ENCODE peak calls at places on chromosomes 7 and 10, in five cellular contexts. M, Q, N, U and F are unnamed samples.
A peak's percentile ranks its signal among the peaks of the same experiment; 100 is the strongest.

GRCh38 chr10:103254538-103255325 is 9.0 kb downstream of the RPEL1 start:
- DNase-seq in M (peak; percentile 41), U (no peak), Q (peak; percentile 40), N (peak; percentile 40), F (no peak)

GRCh38 chr7:140018125-140019043 is 44.4 kb downstream of the PARP12 start:
- DNase-seq in Q (no peak), U (no peak), M (no peak), N (no peak), F (no peak)

GRCh38 chr10:100835810-100836209 is 77.0 kb upstream of the SLF2 start:
- DNase-seq in Q (no peak), U (no peak), M (no peak), N (no peak), F (no peak)

GRCh38 chr7:32511791-32512190 is 16.5 kb downstream of the AVL9 start:
- DNase-seq in M (no peak), Q (peak; percentile 4), N (peak; percentile 46), U (no peak), F (no peak)

GRCh38 chr10:69010151-69010640 is 21.6 kb downstream of the KIFBP start:
- DNase-seq in Q (peak; percentile 26), N (peak; percentile 67), U (no peak), M (no peak), F (no peak)

GRCh38 chr10:70333268-70333667 is 49.2 kb downstream of the LRRC20 start:
- DNase-seq in M (no peak), Q (no peak), U (no peak), N (no peak), F (no peak)

GRCh38 chr10:28532223-28532508 is 752 bp upstream of the WAC start:
- DNase-seq in Q (no peak), N (peak; percentile 74), M (peak; percentile 79), U (no peak), F (no peak)

GRCh38 chr7:139265673-139266072 is 34.6 kb downstream of the UBN2 start:
- DNase-seq in U (no peak), N (no peak), M (no peak), Q (no peak), F (no peak)

GRCh38 chr7:107758667-107759066 is 14.7 kb downstream of the CBLL1 start:
- DNase-seq in U (no peak), M (no peak), N (no peak), Q (no peak), F (no peak)

GRCh38 chr7:24917510-24918239 is 62.3 kb downstream of the OSBPL3 start:
- DNase-seq in M (no peak), N (peak; percentile 65), U (no peak), Q (peak; percentile 90), F (no peak)

GRCh38 chr10:48437546-48437945 is 131.1 kb downstream of the MAPK8 start:
- DNase-seq in Q (no peak), M (no peak), N (no peak), U (peak; percentile 16), F (no peak)

GRCh38 chr7:98294798-98295382 is 13.4 kb downstream of the BRI3 start:
- DNase-seq in U (peak; percentile 88), M (peak; percentile 84), Q (peak; percentile 47), N (peak; percentile 65), F (peak; percentile 95)

GRCh38 chr7:23246540-23246939 is at the start of gene GPNMB:
- DNase-seq in N (peak; percentile 97), M (peak; percentile 41), Q (peak; percentile 58), U (no peak), F (no peak)

GRCh38 chr10:112721080-112721698 is 228.9 kb upstream of the TCF7L2 start:
- DNase-seq in M (peak; percentile 60), U (peak; percentile 55), N (no peak), Q (peak; percentile 53), F (no peak)

GRCh38 chr10:51159841-51160240 is 85.6 kb downstream of the PRKG1 start:
- DNase-seq in M (no peak), Q (peak; percentile 79), N (peak; percentile 47), U (no peak), F (no peak)

GRCh38 chr7:105835441-105835840 is 41.0 kb downstream of the ATXN7L1 start:
- DNase-seq in M (no peak), N (no peak), Q (no peak), U (no peak), F (no peak)

GRCh38 chr7:12004547-12004946 is 172.5 kb upstream of the THSD7A start:
- DNase-seq in U (peak; percentile 16), M (peak; percentile 11), Q (no peak), N (no peak), F (no peak)
- H3K4me1 ChIP-seq in U (peaks cover 4% of the 10 kb centered on the region), M (no peaks in the 10 kb centered on the region), Q (no peaks in the 10 kb centered on the region), N (no peaks in the 10 kb centered on the region), F (no peaks in the 10 kb centered on the region)

GRCh38 chr10:11025978-11026377 is 8.3 kb downstream of the CELF2 start:
- DNase-seq in U (no peak), M (no peak), Q (no peak), N (no peak), F (no peak)
- H3K27me3 ChIP-seq in U (no peaks in the 10 kb centered on the region), M (no peaks in the 10 kb centered on the region), Q (peaks cover 3% of the 10 kb centered on the region), N (no peaks in the 10 kb centered on the region), F (no peaks in the 10 kb centered on the region)

DNA sequence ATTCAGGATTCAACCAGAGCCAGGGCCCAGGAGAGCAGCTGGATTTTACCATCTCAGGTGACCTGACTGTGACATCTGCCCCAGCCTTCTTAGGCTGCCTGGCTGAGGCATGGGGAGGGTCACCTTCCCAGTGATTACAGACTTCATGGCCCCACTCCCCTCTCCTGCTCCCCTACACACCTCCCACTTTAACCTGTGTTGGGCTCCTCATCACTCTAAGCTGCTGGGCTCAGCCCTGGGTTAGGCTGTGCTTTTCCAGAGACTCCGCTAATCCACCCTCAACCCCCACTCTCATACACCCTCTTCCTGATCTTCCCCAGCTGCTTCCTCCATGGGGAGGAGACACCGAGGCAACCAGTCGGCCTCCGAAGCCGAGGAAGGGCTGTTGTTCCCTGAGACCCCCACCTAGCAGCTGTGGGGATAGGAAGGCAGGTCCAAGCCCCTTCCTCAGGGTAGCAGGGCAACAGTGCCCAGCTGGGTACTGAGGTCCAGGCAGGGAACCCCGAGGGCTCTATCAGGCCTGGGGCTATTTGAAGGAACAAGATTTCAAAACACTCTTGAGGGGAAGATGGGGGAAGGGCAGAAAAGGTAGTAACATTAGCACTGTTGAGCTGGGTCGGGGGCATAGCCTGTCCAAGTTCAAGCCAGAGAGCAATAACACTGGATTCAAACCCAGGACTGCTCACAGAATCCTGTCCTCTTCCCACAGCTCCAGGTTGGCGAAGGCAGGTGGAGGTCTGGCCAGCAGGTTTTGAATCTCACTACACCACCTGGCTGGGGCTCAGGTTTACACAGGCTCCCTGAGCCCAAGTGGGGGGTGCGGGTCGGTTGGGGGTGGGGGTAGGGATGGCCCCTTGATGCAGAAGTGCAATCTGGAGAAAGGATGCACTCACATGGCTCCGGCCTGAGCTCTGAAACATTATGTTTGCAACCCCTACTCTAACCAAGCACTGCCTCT is 1.8 kb downstream of the IMPDH1 start:
- DNase-seq in Q (no peak), M (peak; percentile 13), N (no peak), U (peak; percentile 52), F (no peak)
- H3K9ac ChIP-seq in Q (no peak overlapping the region), M (no peak overlapping the region), N (peak overlapping the region; percentile 24), U (no peak overlapping the region), F (no peak overlapping the region)

GRCh38 chr7:3065724-3066143 is 22.1 kb upstream of the CARD11 start:
- DNase-seq in M (peak; percentile 89), U (peak; percentile 64), Q (peak; percentile 4), N (no peak), F (peak; percentile 92)

GRCh38 chr7:3067606-3068005 is 23.9 kb upstream of the CARD11 start:
- DNase-seq in N (no peak), Q (no peak), M (no peak), U (no peak), F (no peak)

GRCh38 chr7:3066506-3066905 is 22.8 kb upstream of the CARD11 start:
- DNase-seq in N (no peak), Q (no peak), M (no peak), U (no peak), F (no peak)

GRCh38 chr7:3068568-3068967 is 24.9 kb upstream of the CARD11 start:
- DNase-seq in U (no peak), M (no peak), N (no peak), Q (no peak), F (no peak)

DNA sequence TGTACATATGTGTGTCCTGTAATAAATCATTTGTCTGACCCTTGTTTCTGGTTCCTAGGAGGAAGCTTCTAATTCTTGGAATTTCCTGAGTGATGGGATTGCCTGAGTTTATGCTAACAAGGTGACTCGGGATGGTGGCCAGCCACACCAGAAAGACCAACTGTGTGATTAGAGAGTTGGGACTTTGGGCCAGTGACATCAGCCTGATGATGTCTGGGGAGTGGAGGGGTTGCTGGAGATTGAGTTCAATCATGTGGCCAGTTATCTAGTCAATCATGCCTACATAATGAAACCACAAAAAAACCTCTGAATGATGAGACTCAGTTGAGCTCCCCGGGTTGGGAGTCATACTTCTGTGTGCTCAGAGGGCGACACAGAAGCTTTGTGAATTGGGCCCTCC is 23.5 kb upstream of the CARD11 start:
- DNase-seq in Q (no peak), M (no peak), N (no peak), U (no peak), F (no peak)
- H3K4me1 ChIP-seq in Q (no peaks in the 10 kb centered on the region), M (no peaks in the 10 kb centered on the region), N (no peaks in the 10 kb centered on the region), U (no peaks in the 10 kb centered on the region), F (no peaks in the 10 kb centered on the region)

DNA sequence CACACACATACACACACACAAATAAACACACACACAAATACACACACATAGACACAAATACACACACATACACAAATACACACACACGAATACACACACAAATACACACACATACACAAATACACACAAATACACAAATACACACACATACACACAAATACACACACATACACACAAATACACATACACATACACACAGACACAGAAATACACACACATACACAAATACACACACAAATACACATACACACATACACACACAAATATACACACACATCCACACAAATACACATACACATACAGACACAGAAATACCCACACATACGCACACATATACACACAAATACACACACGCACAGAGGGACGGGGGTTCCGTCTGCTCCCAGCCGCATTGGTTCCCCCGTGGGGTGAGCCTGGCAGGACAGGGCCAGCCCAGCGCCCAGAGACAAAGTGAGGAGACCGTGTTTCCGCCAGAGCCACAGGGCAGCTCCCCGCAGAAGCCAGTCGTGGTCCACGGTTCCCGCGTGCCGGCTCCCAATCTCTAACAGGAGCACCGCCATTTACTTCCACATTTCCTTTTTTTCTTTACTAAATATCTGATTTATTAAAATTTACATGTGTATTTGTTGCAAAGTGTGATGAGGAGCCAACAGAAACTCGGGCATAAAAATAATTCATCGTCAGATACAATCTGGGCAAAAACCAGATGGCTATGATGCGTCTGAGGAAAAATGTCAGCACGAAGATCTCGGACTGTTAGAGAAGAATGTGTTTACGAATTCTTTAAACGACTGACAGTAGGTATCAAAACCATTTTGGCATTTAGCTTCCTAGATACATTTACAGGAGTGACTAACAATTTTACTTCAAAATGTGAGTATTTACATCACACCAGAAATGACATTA is 3.1 kb upstream of the KNDC1 start:
- DNase-seq in N (peak; percentile 23), Q (peak; percentile 36), M (no peak), U (no peak), F (peak; percentile 56)
- H3K27me3 ChIP-seq in N (peaks cover 64% of the 10 kb centered on the region), Q (peaks cover 5% of the 10 kb centered on the region), M (no peaks in the 10 kb centered on the region), U (peaks cover 16% of the 10 kb centered on the region), F (peaks cover 14% of the 10 kb centered on the region)

GRCh38 chr7:2824678-2825461 is 19.2 kb downstream of the GNA12 start:
- DNase-seq in U (peak; percentile 40), M (peak; percentile 73), Q (peak; percentile 37), N (no peak), F (peak; percentile 79)
- H3K9ac ChIP-seq in U (peak overlapping the region; percentile 30), M (peak overlapping the region; percentile 31), Q (peak overlapping the region; percentile 27), N (no peak overlapping the region), F (no peak overlapping the region)